ENCODE peak calls at places on chromosome 21, in seven cellular contexts. One of them, this sample, is unnamed.
A peak's percentile ranks its signal among the peaks of the same experiment; 100 is the strongest.

GRCh38 chr21:20997308-20997632 is 939 bp upstream of the NCAM2 start:
- DNase-seq in cerebellar cortex: no peak
- DNase-seq in tibial nerve: no peak
- DNase-seq in smooth muscle cell of the brain vasculature: no peak
- DNase-seq in HFFc6: no peak
- DNase-seq in mesothelial cell of epicardium: no peak
- DNase-seq in AG04450: no peak
- DNase-seq in this sample: no peak

GRCh38 chr21:46414965-46415275 is 43.8 kb upstream of the DIP2A start:
- DNase-seq in cerebellar cortex: no peak
- DNase-seq in tibial nerve: no peak
- DNase-seq in smooth muscle cell of the brain vasculature: no peak
- DNase-seq in HFFc6: no peak
- DNase-seq in mesothelial cell of epicardium: no peak
- DNase-seq in AG04450: no peak
- DNase-seq in this sample: peak; percentile 45

GRCh38 chr21:29738730-29739129 is 201.1 kb downstream of the GRIK1 start:
- DNase-seq in cerebellar cortex: no peak
- DNase-seq in tibial nerve: no peak
- DNase-seq in smooth muscle cell of the brain vasculature: no peak
- DNase-seq in HFFc6: no peak
- DNase-seq in mesothelial cell of epicardium: no peak
- DNase-seq in AG04450: no peak
- DNase-seq in this sample: no peak

GRCh38 chr21:43352568-43353281 is 74.2 kb downstream of the SIK1 start:
- DNase-seq in cerebellar cortex: no peak
- DNase-seq in tibial nerve: no peak
- DNase-seq in smooth muscle cell of the brain vasculature: no peak
- DNase-seq in HFFc6: peak; percentile 22
- DNase-seq in mesothelial cell of epicardium: no peak
- DNase-seq in AG04450: no peak
- DNase-seq in this sample: no peak

GRCh38 chr21:42047821-42048613 is 23.1 kb upstream of the UMODL1 start:
- DNase-seq in cerebellar cortex: peak; percentile 25
- DNase-seq in tibial nerve: peak; percentile 36
- DNase-seq in smooth muscle cell of the brain vasculature: peak; percentile 33
- DNase-seq in HFFc6: peak; percentile 97
- DNase-seq in mesothelial cell of epicardium: no peak
- DNase-seq in AG04450: peak; percentile 94
- DNase-seq in this sample: peak; percentile 98

GRCh38 chr21:36504067-36505058 is 24.4 kb upstream of the CLDN14 start:
- DNase-seq in cerebellar cortex: peak; percentile 59
- DNase-seq in tibial nerve: peak; percentile 76
- DNase-seq in smooth muscle cell of the brain vasculature: peak; percentile 29
- DNase-seq in HFFc6: peak; percentile 35
- DNase-seq in mesothelial cell of epicardium: peak; percentile 48
- DNase-seq in AG04450: peak; percentile 24
- DNase-seq in this sample: no peak

GRCh38 chr21:43191521-43191920 is 22.7 kb downstream of the CRYAA start:
- DNase-seq in cerebellar cortex: no peak
- DNase-seq in tibial nerve: peak; percentile 2
- DNase-seq in smooth muscle cell of the brain vasculature: no peak
- DNase-seq in HFFc6: no peak
- DNase-seq in mesothelial cell of epicardium: no peak
- DNase-seq in AG04450: no peak
- DNase-seq in this sample: peak; percentile 71

GRCh38 chr21:42066521-42066920 is 4.6 kb upstream of the UMODL1 start:
- DNase-seq in cerebellar cortex: no peak
- DNase-seq in tibial nerve: no peak
- DNase-seq in smooth muscle cell of the brain vasculature: no peak
- DNase-seq in HFFc6: no peak
- DNase-seq in mesothelial cell of epicardium: no peak
- DNase-seq in AG04450: no peak
- DNase-seq in this sample: peak; percentile 68

GRCh38 chr21:31665397-31665796 is 5.9 kb downstream of the SOD1 start:
- DNase-seq in cerebellar cortex: no peak
- DNase-seq in tibial nerve: no peak
- DNase-seq in smooth muscle cell of the brain vasculature: no peak
- DNase-seq in HFFc6: no peak
- DNase-seq in mesothelial cell of epicardium: no peak
- DNase-seq in AG04450: no peak
- DNase-seq in this sample: no peak

GRCh38 chr21:37915941-37916794 is at the start of gene KCNJ6:
- DNase-seq in cerebellar cortex: peak; percentile 73
- DNase-seq in tibial nerve: no peak
- DNase-seq in smooth muscle cell of the brain vasculature: peak; percentile 21
- DNase-seq in HFFc6: no peak
- DNase-seq in mesothelial cell of epicardium: peak; percentile 71
- DNase-seq in AG04450: no peak
- DNase-seq in this sample: peak; percentile 93

GRCh38 chr21:36791695-36792451 is 93.0 kb downstream of the SIM2 start:
- DNase-seq in cerebellar cortex: peak; percentile 85
- DNase-seq in tibial nerve: no peak
- DNase-seq in smooth muscle cell of the brain vasculature: no peak
- DNase-seq in HFFc6: no peak
- DNase-seq in mesothelial cell of epicardium: no peak
- DNase-seq in AG04450: no peak
- DNase-seq in this sample: no peak

GRCh38 chr21:36075171-36075570 is 5.3 kb downstream of the CBR1 start:
- DNase-seq in cerebellar cortex: peak; percentile 31
- DNase-seq in tibial nerve: no peak
- DNase-seq in smooth muscle cell of the brain vasculature: no peak
- DNase-seq in HFFc6: no peak
- DNase-seq in mesothelial cell of epicardium: no peak
- DNase-seq in AG04450: no peak
- DNase-seq in this sample: no peak

GRCh38 chr21:37803076-37803475 is 113.2 kb downstream of the KCNJ6 start:
- DNase-seq in cerebellar cortex: no peak
- DNase-seq in tibial nerve: no peak
- DNase-seq in smooth muscle cell of the brain vasculature: no peak
- DNase-seq in HFFc6: no peak
- DNase-seq in mesothelial cell of epicardium: no peak
- DNase-seq in AG04450: no peak
- DNase-seq in this sample: no peak

GRCh38 chr21:42107881-42108553 is 36.9 kb downstream of the UMODL1 start:
- DNase-seq in cerebellar cortex: peak; percentile 65
- DNase-seq in tibial nerve: no peak
- DNase-seq in smooth muscle cell of the brain vasculature: no peak
- DNase-seq in HFFc6: no peak
- DNase-seq in mesothelial cell of epicardium: peak; percentile 75
- DNase-seq in AG04450: peak; percentile 10
- DNase-seq in this sample: peak; percentile 99

GRCh38 chr21:46130721-46131720 is 24.4 kb downstream of the FTCD start:
- DNase-seq in cerebellar cortex: no peak
- DNase-seq in tibial nerve: no peak
- DNase-seq in smooth muscle cell of the brain vasculature: no peak
- DNase-seq in HFFc6: no peak
- DNase-seq in mesothelial cell of epicardium: no peak
- DNase-seq in AG04450: no peak
- DNase-seq in this sample: no peak

GRCh38 chr21:37032877-37033471 is 26.5 kb downstream of the RIPPLY3 start:
- DNase-seq in cerebellar cortex: no peak
- DNase-seq in tibial nerve: no peak
- DNase-seq in smooth muscle cell of the brain vasculature: no peak
- DNase-seq in HFFc6: peak; percentile 71
- DNase-seq in mesothelial cell of epicardium: no peak
- DNase-seq in AG04450: peak; percentile 3
- DNase-seq in this sample: peak; percentile 72

GRCh38 chr21:37565530-37566223 is 199.1 kb downstream of the DYRK1A start:
- DNase-seq in cerebellar cortex: no peak
- DNase-seq in tibial nerve: no peak
- DNase-seq in smooth muscle cell of the brain vasculature: no peak
- DNase-seq in HFFc6: peak; percentile 40
- DNase-seq in mesothelial cell of epicardium: no peak
- DNase-seq in AG04450: no peak
- DNase-seq in this sample: no peak

GRCh38 chr21:44450999-44451398 is 4.3 kb upstream of the LRRC3 start:
- DNase-seq in cerebellar cortex: no peak
- DNase-seq in tibial nerve: no peak
- DNase-seq in smooth muscle cell of the brain vasculature: no peak
- DNase-seq in HFFc6: no peak
- DNase-seq in mesothelial cell of epicardium: no peak
- DNase-seq in AG04450: no peak
- DNase-seq in this sample: peak; percentile 47